ENCODE peak calls at places on chromosome 16, in nine cellular contexts. K, U, Y, D, M, O, S, C and Q are unnamed samples.

GRCh38 chr16:57226701-57227621 is 18.1 kb upstream of the ARL2BP start:
- DNase-seq in U (no peak), D (no peak), C (no peak), Y (no peak), O (no peak), M (no peak), S (no peak), K (no peak), Q (no peak)

GRCh38 chr16:53090591-53091507 is 36.1 kb downstream of the CHD9 start:
- DNase-seq in O (peak; percentile 71), C (peak; percentile 97), D (peak; percentile 88), M (no peak), S (peak; percentile 88), K (peak; percentile 97), U (no peak), Y (peak; percentile 59), Q (peak; percentile 96)

GRCh38 chr16:57194512-57194911 is 8.4 kb downstream of the RSPRY1 start:
- DNase-seq in K (no peak), U (peak; percentile 87), C (no peak), O (no peak), S (no peak), Y (no peak), D (no peak), M (no peak), Q (no peak)

GRCh38 chr16:30997000-30997886 is 12.2 kb downstream of the HSD3B7 start:
- DNase-seq in S (peak; percentile 87), Y (peak; percentile 51), M (peak; percentile 89), K (peak; percentile 81), U (peak; percentile 95), C (peak; percentile 69), D (peak; percentile 88), O (peak; percentile 83), Q (peak; percentile 96)

GRCh38 chr16:22070361-22071351 is 21.7 kb upstream of the VWA3A start:
- DNase-seq in D (no peak), S (no peak), K (peak; percentile 33), C (peak; percentile 35), M (no peak), U (no peak), Y (no peak), O (peak; percentile 37), Q (no peak)

GRCh38 chr16:30079480-30079879 is 3.7 kb downstream of the PPP4C start:
- DNase-seq in S (no peak), D (no peak), K (no peak), M (no peak), C (no peak), Y (no peak), U (no peak), O (no peak), Q (no peak)

GRCh38 chr16:67928561-67929364 is 2.9 kb downstream of the CTRL start:
- DNase-seq in O (peak; percentile 76), C (peak; percentile 81), Y (no peak), S (peak; percentile 75), U (peak; percentile 66), M (peak; percentile 91), K (peak; percentile 75), D (peak; percentile 69), Q (no peak)

GRCh38 chr16:69927056-69927757 is 23.9 kb upstream of the CLEC18A start:
- DNase-seq in O (no peak), Y (no peak), C (peak; percentile 80), K (peak; percentile 83), U (no peak), M (no peak), S (no peak), D (no peak), Q (no peak)

DNA sequence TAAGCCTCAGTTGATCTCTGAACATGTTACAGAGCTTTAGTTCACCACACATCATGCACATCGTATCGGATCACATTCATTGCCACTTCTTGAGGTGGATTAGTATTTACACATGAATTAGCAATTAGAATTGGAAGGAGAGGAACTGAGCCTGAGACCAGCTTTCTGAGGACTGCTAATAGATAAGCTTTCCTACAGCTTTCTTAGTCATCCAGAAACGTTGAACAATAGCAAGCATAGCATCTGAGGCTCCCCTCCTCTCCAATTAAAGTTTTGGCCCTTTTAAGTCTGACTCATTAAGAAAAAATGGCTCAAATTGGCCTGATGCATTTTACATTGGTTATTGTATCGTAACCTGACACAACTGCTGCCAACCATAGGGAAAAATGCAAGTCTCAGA is 1130.4 kb downstream of the CDH8 start:
- DNase-seq in M (no peak), C (no peak), O (no peak), D (no peak), Y (no peak), U (no peak), K (no peak), S (no peak), Q (no peak)
- H3K27ac ChIP-seq in M (no peak overlapping the region), C (no peak overlapping the region), O (no peak overlapping the region), D (no peak overlapping the region), Y (no peak overlapping the region), U (no peak overlapping the region), K (no peak overlapping the region), S (no peak overlapping the region), Q (no peak overlapping the region)

GRCh38 chr16:89732142-89732917 is 11.0 kb downstream of the ZNF276 start:
- DNase-seq in U (no peak), Y (no peak), M (no peak), O (no peak), C (no peak), D (no peak), K (no peak), S (no peak), Q (no peak)

GRCh38 chr16:89729863-89730574 is 8.7 kb downstream of the ZNF276 start:
- DNase-seq in C (no peak), K (no peak), D (no peak), O (no peak), Y (no peak), U (no peak), M (no peak), S (no peak), Q (no peak)

GRCh38 chr16:89732918-89733242 is 11.5 kb downstream of the ZNF276 start:
- DNase-seq in C (no peak), Y (no peak), S (no peak), M (no peak), K (no peak), D (no peak), U (no peak), O (no peak), Q (no peak)

GRCh38 chr16:89729293-89729692 is 8.0 kb downstream of the ZNF276 start:
- DNase-seq in S (no peak), K (no peak), D (no peak), M (no peak), U (no peak), O (no peak), C (no peak), Y (no peak), Q (no peak)

DNA sequence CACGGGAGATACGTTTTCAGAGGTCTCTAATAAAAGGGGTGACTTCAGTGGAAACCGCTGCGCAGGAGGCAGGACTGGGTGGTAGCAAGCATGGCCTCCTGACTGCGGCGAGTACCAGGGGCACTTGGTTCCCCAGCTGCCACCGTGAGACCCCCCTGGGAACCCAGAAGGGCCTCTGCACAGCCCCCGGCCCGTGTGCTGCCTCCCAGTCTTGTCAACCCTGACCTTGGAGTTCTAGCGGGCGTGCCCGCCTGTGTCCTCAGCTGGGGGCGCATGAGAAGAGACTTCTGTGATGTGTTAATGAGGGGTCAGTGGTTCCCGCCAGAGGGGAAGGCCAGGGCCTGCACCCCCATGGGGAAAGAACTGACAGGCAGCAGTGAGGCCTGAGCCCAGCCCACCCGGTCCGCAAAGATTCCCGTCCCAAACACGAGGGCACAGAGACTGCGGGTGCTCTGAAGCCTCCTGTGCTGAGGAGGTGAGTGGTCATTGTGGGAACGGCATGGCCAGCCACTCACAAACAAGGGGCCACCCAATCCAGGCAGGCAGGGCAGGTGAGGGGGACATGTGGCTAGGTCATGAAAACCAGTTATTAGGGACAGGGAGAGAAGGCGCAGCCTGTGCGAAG is 9.4 kb downstream of the ZNF276 start:
- DNase-seq in S (no peak), M (no peak), U (no peak), D (no peak), C (no peak), O (no peak), Y (no peak), K (no peak), Q (no peak)
- TF ChIP-seq EP300 in S (no peak), M (no peak), U (no peak), D (no peak), C (no peak), O (no peak), Y (no peak), K (no peak), Q (no peak)

DNA sequence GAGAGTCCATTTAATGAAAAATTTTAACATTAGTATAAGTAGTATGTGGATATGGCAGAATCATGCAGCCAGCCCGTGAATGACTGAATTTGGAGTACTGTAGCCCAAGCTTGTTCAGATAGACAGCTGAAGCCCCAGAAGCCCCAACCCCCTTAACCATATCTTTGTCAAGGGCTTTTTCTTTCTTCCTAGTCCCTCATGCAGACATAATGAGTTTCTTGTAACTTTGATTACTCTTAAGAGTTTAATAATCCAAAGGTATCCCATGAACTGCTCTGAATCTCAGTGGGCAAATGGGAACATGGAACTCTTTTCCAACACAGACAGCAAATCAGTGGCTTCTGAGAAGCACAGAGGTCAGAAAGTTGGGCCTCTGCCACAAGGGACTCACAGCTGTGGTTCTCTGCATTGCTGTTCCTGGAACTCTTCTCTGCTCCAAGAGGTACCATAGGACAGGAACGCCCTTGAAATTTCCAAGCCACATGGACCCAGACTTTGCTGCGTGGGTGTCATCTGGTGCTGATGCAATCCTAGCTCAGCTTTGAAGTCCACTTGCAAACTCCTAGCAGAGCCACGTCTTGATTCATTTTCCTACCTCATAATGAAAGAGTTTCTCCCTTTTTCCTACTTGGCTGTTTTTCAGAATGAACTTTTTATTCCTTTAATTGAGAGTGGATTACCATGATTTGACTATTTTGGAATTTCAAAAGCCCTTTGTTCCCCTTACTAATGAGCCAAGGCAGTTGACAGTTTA is 18.1 kb downstream of the LYRM1 start:
- DNase-seq in D (peak; percentile 66), U (no peak), O (no peak), M (no peak), K (no peak), S (no peak), C (peak; percentile 47), Y (no peak), Q (no peak)
- H3K27ac ChIP-seq in D (peak overlapping the region; percentile 34), U (no peak overlapping the region), O (no peak overlapping the region), M (no peak overlapping the region), K (no peak overlapping the region), S (no peak overlapping the region), C (peak overlapping the region; percentile 20), Y (no peak overlapping the region), Q (no peak overlapping the region)

GRCh38 chr16:72990571-72990970 is 57.4 kb downstream of the ZFHX3 start:
- DNase-seq in K (no peak), U (no peak), Y (no peak), M (no peak), D (no peak), C (no peak), S (no peak), O (no peak), Q (no peak)

GRCh38 chr16:72990003-72990521 is 57.9 kb downstream of the ZFHX3 start:
- DNase-seq in U (no peak), M (no peak), K (no peak), C (peak; percentile 81), O (peak; percentile 61), S (peak; percentile 68), Y (no peak), D (peak; percentile 80), Q (peak; percentile 95)

GRCh38 chr16:72991645-72992044 is 56.3 kb downstream of the ZFHX3 start:
- DNase-seq in M (no peak), K (no peak), D (no peak), S (no peak), U (no peak), C (no peak), Y (no peak), O (no peak), Q (no peak)

GRCh38 chr16:72991211-72991610 is 56.7 kb downstream of the ZFHX3 start:
- DNase-seq in M (no peak), C (no peak), S (no peak), D (no peak), K (no peak), Y (no peak), O (no peak), U (no peak), Q (no peak)

DNA sequence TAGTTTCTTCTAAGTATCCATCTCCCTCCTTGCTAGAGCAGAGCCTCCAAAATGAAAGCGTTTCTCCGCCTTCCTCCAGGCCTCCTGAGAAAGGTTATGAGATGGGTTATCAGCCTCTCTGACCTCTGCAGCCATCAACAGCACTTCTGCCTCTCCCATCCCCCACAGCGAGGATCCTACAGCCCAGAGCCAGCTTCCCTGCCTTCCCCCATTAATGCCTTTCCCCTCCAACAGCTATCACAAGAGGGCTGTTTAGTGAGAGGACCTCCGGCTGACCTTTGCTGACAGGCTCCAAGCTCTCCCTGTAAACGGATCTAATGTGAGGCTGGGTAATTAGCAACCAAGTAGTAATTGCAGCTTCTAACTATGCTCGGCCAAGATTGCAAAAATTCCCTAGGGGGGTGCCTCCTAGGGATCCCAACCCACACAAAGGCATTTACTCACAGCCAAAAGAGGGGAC is 55.8 kb downstream of the ZFHX3 start:
- DNase-seq in O (no peak), C (no peak), Y (no peak), K (no peak), M (peak; percentile 53), U (no peak), D (no peak), S (no peak), Q (no peak)
- TF ChIP-seq EP300 in O (no peak), C (no peak), Y (no peak), K (no peak), M (no peak), U (no peak), D (no peak), S (no peak), Q (no peak)